ENCODE peak calls at places on chromosomes 2 and 18, in nine cellular contexts. One of them, this sample, is unnamed.

GRCh38 chr2:172888704-172889103 is 153.1 kb downstream of the RAPGEF4 start:
- DNase-seq in PC-3: no peak
- DNase-seq in cardiac fibroblast: no peak
- DNase-seq in effector memory CD8-positive, alpha-beta T cell: no peak
- DNase-seq in heart left ventricle: no peak
- DNase-seq in NCI-H446: no peak
- DNase-seq in HS-5: no peak
- DNase-seq in GM20000: no peak
- DNase-seq in stimulated activated CD4-positive, alpha-beta T cell treated with anti-CD3 and anti-CD28 coated beads, Interleukin-4, amount 100 ng/mL, for 48 hours: no peak
- DNase-seq in this sample: no peak

GRCh38 chr2:134778372-134778771 is 59.6 kb upstream of the TMEM163 start:
- DNase-seq in PC-3: no peak
- DNase-seq in cardiac fibroblast: no peak
- DNase-seq in effector memory CD8-positive, alpha-beta T cell: no peak
- DNase-seq in heart left ventricle: no peak
- DNase-seq in NCI-H446: no peak
- DNase-seq in HS-5: no peak
- DNase-seq in GM20000: peak
- DNase-seq in stimulated activated CD4-positive, alpha-beta T cell treated with anti-CD3 and anti-CD28 coated beads, Interleukin-4, amount 100 ng/mL, for 48 hours: no peak
- DNase-seq in this sample: peak

GRCh38 chr2:71462641-71463341 is 9.4 kb downstream of the DYSF start:
- DNase-seq in PC-3: no peak
- DNase-seq in cardiac fibroblast: no peak
- DNase-seq in effector memory CD8-positive, alpha-beta T cell: no peak
- DNase-seq in heart left ventricle: no peak
- DNase-seq in NCI-H446: no peak
- DNase-seq in HS-5: no peak
- DNase-seq in GM20000: no peak
- DNase-seq in stimulated activated CD4-positive, alpha-beta T cell treated with anti-CD3 and anti-CD28 coated beads, Interleukin-4, amount 100 ng/mL, for 48 hours: no peak
- DNase-seq in this sample: no peak

GRCh38 chr2:240627736-240628506 is 2.6 kb downstream of the GPR35 start:
- DNase-seq in PC-3: no peak
- DNase-seq in cardiac fibroblast: no peak
- DNase-seq in effector memory CD8-positive, alpha-beta T cell: no peak
- DNase-seq in heart left ventricle: peak
- DNase-seq in NCI-H446: no peak
- DNase-seq in HS-5: no peak
- DNase-seq in GM20000: no peak
- DNase-seq in stimulated activated CD4-positive, alpha-beta T cell treated with anti-CD3 and anti-CD28 coated beads, Interleukin-4, amount 100 ng/mL, for 48 hours: no peak
- DNase-seq in this sample: no peak

GRCh38 chr2:106098081-106098480 is 96.0 kb downstream of the UXS1 start:
- DNase-seq in PC-3: peak
- DNase-seq in cardiac fibroblast: peak
- DNase-seq in effector memory CD8-positive, alpha-beta T cell: no peak
- DNase-seq in heart left ventricle: no peak
- DNase-seq in NCI-H446: no peak
- DNase-seq in HS-5: no peak
- DNase-seq in GM20000: no peak
- DNase-seq in stimulated activated CD4-positive, alpha-beta T cell treated with anti-CD3 and anti-CD28 coated beads, Interleukin-4, amount 100 ng/mL, for 48 hours: no peak
- DNase-seq in this sample: no peak

GRCh38 chr2:28745225-28745624 is 6.4 kb upstream of the PPP1CB start:
- DNase-seq in PC-3: no peak
- DNase-seq in cardiac fibroblast: no peak
- DNase-seq in effector memory CD8-positive, alpha-beta T cell: no peak
- DNase-seq in heart left ventricle: no peak
- DNase-seq in NCI-H446: no peak
- DNase-seq in HS-5: no peak
- DNase-seq in GM20000: no peak
- DNase-seq in stimulated activated CD4-positive, alpha-beta T cell treated with anti-CD3 and anti-CD28 coated beads, Interleukin-4, amount 100 ng/mL, for 48 hours: no peak
- DNase-seq in this sample: no peak

GRCh38 chr18:23501626-23502025 is 1.7 kb upstream of the RMC1 start:
- DNase-seq in PC-3: no peak
- DNase-seq in cardiac fibroblast: no peak
- DNase-seq in effector memory CD8-positive, alpha-beta T cell: no peak
- DNase-seq in heart left ventricle: no peak
- DNase-seq in NCI-H446: no peak
- DNase-seq in HS-5: no peak
- DNase-seq in GM20000: no peak
- DNase-seq in stimulated activated CD4-positive, alpha-beta T cell treated with anti-CD3 and anti-CD28 coated beads, Interleukin-4, amount 100 ng/mL, for 48 hours: no peak
- DNase-seq in this sample: no peak

GRCh38 chr18:43952398-43952797 is 675.1 kb upstream of the SYT4 start:
- DNase-seq in PC-3: no peak
- DNase-seq in cardiac fibroblast: no peak
- DNase-seq in effector memory CD8-positive, alpha-beta T cell: no peak
- DNase-seq in heart left ventricle: no peak
- DNase-seq in NCI-H446: no peak
- DNase-seq in HS-5: no peak
- DNase-seq in GM20000: no peak
- DNase-seq in stimulated activated CD4-positive, alpha-beta T cell treated with anti-CD3 and anti-CD28 coated beads, Interleukin-4, amount 100 ng/mL, for 48 hours: no peak
- DNase-seq in this sample: no peak

GRCh38 chr18:11002796-11003195 is 146.6 kb downstream of the PIEZO2 start:
- DNase-seq in PC-3: no peak
- DNase-seq in cardiac fibroblast: no peak
- DNase-seq in effector memory CD8-positive, alpha-beta T cell: no peak
- DNase-seq in heart left ventricle: no peak
- DNase-seq in NCI-H446: no peak
- DNase-seq in HS-5: no peak
- DNase-seq in GM20000: no peak
- DNase-seq in stimulated activated CD4-positive, alpha-beta T cell treated with anti-CD3 and anti-CD28 coated beads, Interleukin-4, amount 100 ng/mL, for 48 hours: no peak
- DNase-seq in this sample: no peak

GRCh38 chr18:44744206-44745180 is 63.8 kb downstream of the SETBP1 start:
- DNase-seq in PC-3: no peak
- DNase-seq in cardiac fibroblast: no peak
- DNase-seq in effector memory CD8-positive, alpha-beta T cell: no peak
- DNase-seq in heart left ventricle: peak
- DNase-seq in NCI-H446: no peak
- DNase-seq in HS-5: no peak
- DNase-seq in GM20000: no peak
- DNase-seq in stimulated activated CD4-positive, alpha-beta T cell treated with anti-CD3 and anti-CD28 coated beads, Interleukin-4, amount 100 ng/mL, for 48 hours: no peak
- DNase-seq in this sample: no peak

GRCh38 chr2:235820571-235820970 is 326.7 kb downstream of the AGAP1 start:
- DNase-seq in PC-3: no peak
- DNase-seq in cardiac fibroblast: no peak
- DNase-seq in effector memory CD8-positive, alpha-beta T cell: no peak
- DNase-seq in heart left ventricle: no peak
- DNase-seq in NCI-H446: no peak
- DNase-seq in HS-5: no peak
- DNase-seq in GM20000: no peak
- DNase-seq in stimulated activated CD4-positive, alpha-beta T cell treated with anti-CD3 and anti-CD28 coated beads, Interleukin-4, amount 100 ng/mL, for 48 hours: no peak
- DNase-seq in this sample: no peak

GRCh38 chr18:74139888-74140287 is 7.7 kb downstream of the FBXO15 start:
- DNase-seq in PC-3: peak
- DNase-seq in cardiac fibroblast: peak
- DNase-seq in effector memory CD8-positive, alpha-beta T cell: no peak
- DNase-seq in heart left ventricle: no peak
- DNase-seq in NCI-H446: no peak
- DNase-seq in HS-5: no peak
- DNase-seq in GM20000: no peak
- DNase-seq in stimulated activated CD4-positive, alpha-beta T cell treated with anti-CD3 and anti-CD28 coated beads, Interleukin-4, amount 100 ng/mL, for 48 hours: peak
- DNase-seq in this sample: no peak

GRCh38 chr2:46167924-46168323 is 129.3 kb upstream of the EPAS1 start:
- DNase-seq in PC-3: no peak
- DNase-seq in cardiac fibroblast: no peak
- DNase-seq in effector memory CD8-positive, alpha-beta T cell: no peak
- DNase-seq in heart left ventricle: no peak
- DNase-seq in NCI-H446: no peak
- DNase-seq in HS-5: no peak
- DNase-seq in GM20000: no peak
- DNase-seq in stimulated activated CD4-positive, alpha-beta T cell treated with anti-CD3 and anti-CD28 coated beads, Interleukin-4, amount 100 ng/mL, for 48 hours: no peak
- DNase-seq in this sample: no peak

GRCh38 chr2:162103443-162104009 is 29.5 kb upstream of the DPP4 start:
- DNase-seq in PC-3: no peak
- DNase-seq in cardiac fibroblast: peak
- DNase-seq in effector memory CD8-positive, alpha-beta T cell: no peak
- DNase-seq in heart left ventricle: no peak
- DNase-seq in NCI-H446: peak
- DNase-seq in HS-5: no peak
- DNase-seq in GM20000: no peak
- DNase-seq in stimulated activated CD4-positive, alpha-beta T cell treated with anti-CD3 and anti-CD28 coated beads, Interleukin-4, amount 100 ng/mL, for 48 hours: no peak
- DNase-seq in this sample: no peak

GRCh38 chr2:238061310-238062202 is 755 bp downstream of the SCLY start:
- DNase-seq in PC-3: peak
- DNase-seq in cardiac fibroblast: peak
- DNase-seq in effector memory CD8-positive, alpha-beta T cell: peak
- DNase-seq in heart left ventricle: no peak
- DNase-seq in NCI-H446: peak
- DNase-seq in HS-5: peak
- DNase-seq in GM20000: peak
- DNase-seq in stimulated activated CD4-positive, alpha-beta T cell treated with anti-CD3 and anti-CD28 coated beads, Interleukin-4, amount 100 ng/mL, for 48 hours: peak
- DNase-seq in this sample: peak

GRCh38 chr2:101038455-101039255 is 36.6 kb downstream of the RPL31 start:
- DNase-seq in PC-3: peak
- DNase-seq in cardiac fibroblast: peak
- DNase-seq in effector memory CD8-positive, alpha-beta T cell: no peak
- DNase-seq in heart left ventricle: no peak
- DNase-seq in NCI-H446: no peak
- DNase-seq in HS-5: no peak
- DNase-seq in GM20000: no peak
- DNase-seq in stimulated activated CD4-positive, alpha-beta T cell treated with anti-CD3 and anti-CD28 coated beads, Interleukin-4, amount 100 ng/mL, for 48 hours: peak
- DNase-seq in this sample: peak

GRCh38 chr18:22550861-22551260 is 133.1 kb upstream of the CTAGE1 start:
- DNase-seq in PC-3: no peak
- DNase-seq in cardiac fibroblast: no peak
- DNase-seq in effector memory CD8-positive, alpha-beta T cell: no peak
- DNase-seq in heart left ventricle: no peak
- DNase-seq in NCI-H446: no peak
- DNase-seq in HS-5: no peak
- DNase-seq in GM20000: no peak
- DNase-seq in stimulated activated CD4-positive, alpha-beta T cell treated with anti-CD3 and anti-CD28 coated beads, Interleukin-4, amount 100 ng/mL, for 48 hours: no peak
- DNase-seq in this sample: no peak

GRCh38 chr2:12501469-12502147 is 215.1 kb upstream of the TRIB2 start:
- DNase-seq in PC-3: peak
- DNase-seq in cardiac fibroblast: peak
- DNase-seq in effector memory CD8-positive, alpha-beta T cell: peak
- DNase-seq in heart left ventricle: peak
- DNase-seq in NCI-H446: no peak
- DNase-seq in HS-5: no peak
- DNase-seq in GM20000: peak
- DNase-seq in stimulated activated CD4-positive, alpha-beta T cell treated with anti-CD3 and anti-CD28 coated beads, Interleukin-4, amount 100 ng/mL, for 48 hours: peak
- DNase-seq in this sample: no peak

GRCh38 chr2:123958011-123958410 is 67.1 kb upstream of the CNTNAP5 start:
- DNase-seq in PC-3: peak
- DNase-seq in cardiac fibroblast: peak
- DNase-seq in effector memory CD8-positive, alpha-beta T cell: no peak
- DNase-seq in heart left ventricle: no peak
- DNase-seq in NCI-H446: no peak
- DNase-seq in HS-5: peak
- DNase-seq in GM20000: no peak
- DNase-seq in stimulated activated CD4-positive, alpha-beta T cell treated with anti-CD3 and anti-CD28 coated beads, Interleukin-4, amount 100 ng/mL, for 48 hours: no peak
- DNase-seq in this sample: no peak

GRCh38 chr18:46891742-46892214 is 25.5 kb downstream of the PIAS2 start:
- DNase-seq in PC-3: no peak
- DNase-seq in cardiac fibroblast: no peak
- DNase-seq in effector memory CD8-positive, alpha-beta T cell: no peak
- DNase-seq in heart left ventricle: no peak
- DNase-seq in NCI-H446: no peak
- DNase-seq in HS-5: no peak
- DNase-seq in GM20000: peak
- DNase-seq in stimulated activated CD4-positive, alpha-beta T cell treated with anti-CD3 and anti-CD28 coated beads, Interleukin-4, amount 100 ng/mL, for 48 hours: no peak
- DNase-seq in this sample: no peak

GRCh38 chr2:172995323-172996244 is 80.1 kb upstream of the MAP3K20 start:
- DNase-seq in PC-3: peak
- DNase-seq in cardiac fibroblast: peak
- DNase-seq in effector memory CD8-positive, alpha-beta T cell: no peak
- DNase-seq in heart left ventricle: peak
- DNase-seq in NCI-H446: no peak
- DNase-seq in HS-5: peak
- DNase-seq in GM20000: no peak
- DNase-seq in stimulated activated CD4-positive, alpha-beta T cell treated with anti-CD3 and anti-CD28 coated beads, Interleukin-4, amount 100 ng/mL, for 48 hours: no peak
- DNase-seq in this sample: peak

GRCh38 chr2:112821142-112821541 is 15.4 kb downstream of the IL1B start:
- DNase-seq in PC-3: no peak
- DNase-seq in cardiac fibroblast: no peak
- DNase-seq in effector memory CD8-positive, alpha-beta T cell: no peak
- DNase-seq in heart left ventricle: no peak
- DNase-seq in NCI-H446: no peak
- DNase-seq in HS-5: no peak
- DNase-seq in GM20000: peak
- DNase-seq in stimulated activated CD4-positive, alpha-beta T cell treated with anti-CD3 and anti-CD28 coated beads, Interleukin-4, amount 100 ng/mL, for 48 hours: peak
- DNase-seq in this sample: no peak

GRCh38 chr2:26693287-26693849 is 846 bp downstream of the KCNK3 start:
- DNase-seq in PC-3: no peak
- DNase-seq in cardiac fibroblast: no peak
- DNase-seq in effector memory CD8-positive, alpha-beta T cell: no peak
- DNase-seq in heart left ventricle: peak
- DNase-seq in NCI-H446: no peak
- DNase-seq in HS-5: no peak
- DNase-seq in GM20000: peak
- DNase-seq in stimulated activated CD4-positive, alpha-beta T cell treated with anti-CD3 and anti-CD28 coated beads, Interleukin-4, amount 100 ng/mL, for 48 hours: no peak
- DNase-seq in this sample: no peak

GRCh38 chr2:219406861-219407230 is 11.3 kb upstream of the DES start:
- DNase-seq in PC-3: peak
- DNase-seq in cardiac fibroblast: peak
- DNase-seq in effector memory CD8-positive, alpha-beta T cell: no peak
- DNase-seq in heart left ventricle: peak
- DNase-seq in NCI-H446: no peak
- DNase-seq in HS-5: peak
- DNase-seq in GM20000: no peak
- DNase-seq in stimulated activated CD4-positive, alpha-beta T cell treated with anti-CD3 and anti-CD28 coated beads, Interleukin-4, amount 100 ng/mL, for 48 hours: no peak
- DNase-seq in this sample: no peak

GRCh38 chr18:42412896-42413295 is 457.9 kb downstream of the PIK3C3 start:
- DNase-seq in PC-3: peak
- DNase-seq in cardiac fibroblast: peak
- DNase-seq in effector memory CD8-positive, alpha-beta T cell: no peak
- DNase-seq in heart left ventricle: no peak
- DNase-seq in NCI-H446: no peak
- DNase-seq in HS-5: peak
- DNase-seq in GM20000: no peak
- DNase-seq in stimulated activated CD4-positive, alpha-beta T cell treated with anti-CD3 and anti-CD28 coated beads, Interleukin-4, amount 100 ng/mL, for 48 hours: no peak
- DNase-seq in this sample: no peak

GRCh38 chr18:44507729-44508325 is 172.9 kb upstream of the SETBP1 start:
- DNase-seq in PC-3: no peak
- DNase-seq in cardiac fibroblast: peak
- DNase-seq in effector memory CD8-positive, alpha-beta T cell: no peak
- DNase-seq in heart left ventricle: no peak
- DNase-seq in NCI-H446: no peak
- DNase-seq in HS-5: no peak
- DNase-seq in GM20000: no peak
- DNase-seq in stimulated activated CD4-positive, alpha-beta T cell treated with anti-CD3 and anti-CD28 coated beads, Interleukin-4, amount 100 ng/mL, for 48 hours: no peak
- DNase-seq in this sample: no peak

GRCh38 chr18:24397131-24397693 is 412 bp downstream of the OSBPL1A start:
- DNase-seq in PC-3: peak
- DNase-seq in cardiac fibroblast: peak
- DNase-seq in effector memory CD8-positive, alpha-beta T cell: peak
- DNase-seq in heart left ventricle: no peak
- DNase-seq in NCI-H446: peak
- DNase-seq in HS-5: peak
- DNase-seq in GM20000: no peak
- DNase-seq in stimulated activated CD4-positive, alpha-beta T cell treated with anti-CD3 and anti-CD28 coated beads, Interleukin-4, amount 100 ng/mL, for 48 hours: peak
- DNase-seq in this sample: peak

GRCh38 chr2:213320604-213321003 is 36.3 kb downstream of the SPAG16 start:
- DNase-seq in PC-3: no peak
- DNase-seq in cardiac fibroblast: no peak
- DNase-seq in effector memory CD8-positive, alpha-beta T cell: no peak
- DNase-seq in heart left ventricle: no peak
- DNase-seq in NCI-H446: no peak
- DNase-seq in HS-5: no peak
- DNase-seq in GM20000: no peak
- DNase-seq in stimulated activated CD4-positive, alpha-beta T cell treated with anti-CD3 and anti-CD28 coated beads, Interleukin-4, amount 100 ng/mL, for 48 hours: no peak
- DNase-seq in this sample: no peak

GRCh38 chr18:76801567-76802505 is 20.5 kb upstream of the ZNF236 start:
- DNase-seq in PC-3: peak
- DNase-seq in cardiac fibroblast: peak
- DNase-seq in effector memory CD8-positive, alpha-beta T cell: peak
- DNase-seq in heart left ventricle: peak
- DNase-seq in NCI-H446: peak
- DNase-seq in HS-5: no peak
- DNase-seq in GM20000: peak
- DNase-seq in stimulated activated CD4-positive, alpha-beta T cell treated with anti-CD3 and anti-CD28 coated beads, Interleukin-4, amount 100 ng/mL, for 48 hours: peak
- DNase-seq in this sample: peak

GRCh38 chr2:32925976-32926707 is 20.6 kb upstream of the LTBP1 start:
- DNase-seq in PC-3: no peak
- DNase-seq in cardiac fibroblast: no peak
- DNase-seq in effector memory CD8-positive, alpha-beta T cell: no peak
- DNase-seq in heart left ventricle: no peak
- DNase-seq in NCI-H446: no peak
- DNase-seq in HS-5: no peak
- DNase-seq in GM20000: no peak
- DNase-seq in stimulated activated CD4-positive, alpha-beta T cell treated with anti-CD3 and anti-CD28 coated beads, Interleukin-4, amount 100 ng/mL, for 48 hours: no peak
- DNase-seq in this sample: no peak

GRCh38 chr2:43537137-43537536 is 58.7 kb downstream of the THADA start:
- DNase-seq in PC-3: no peak
- DNase-seq in cardiac fibroblast: no peak
- DNase-seq in effector memory CD8-positive, alpha-beta T cell: no peak
- DNase-seq in heart left ventricle: no peak
- DNase-seq in NCI-H446: no peak
- DNase-seq in HS-5: no peak
- DNase-seq in GM20000: no peak
- DNase-seq in stimulated activated CD4-positive, alpha-beta T cell treated with anti-CD3 and anti-CD28 coated beads, Interleukin-4, amount 100 ng/mL, for 48 hours: no peak
- DNase-seq in this sample: no peak